ENCODE peak calls at places on chromosomes 4 and X, in six cellular contexts. E is naive B cell; Q is AG10803; V is activated CD8-positive, alpha-beta memory T cell treated with anti-CD3 and anti-CD28 coated beads for 48 hours; N is left ventricle myocardium inferior; M is PC-3. X is an unnamed sample.

GRCh38 chr4:176065365-176066249 is at the start of gene WDR17:
- DNase-seq in N (peak), V (peak), E (peak), Q (peak), M (peak), X (peak)

GRCh38 chrX:101260435-101260834 is 30.7 kb downstream of the TAF7L start:
- DNase-seq in E (no peak), N (no peak), M (peak), Q (peak), V (no peak), X (peak)

GRCh38 chrX:69062493-69062892 is 102.8 kb downstream of the PJA1 start:
- DNase-seq in M (no peak), V (no peak), N (no peak), Q (no peak), E (no peak), X (no peak)

GRCh38 chrX:1500701-1501624 is 36.0 kb downstream of the P2RY8 start:
- DNase-seq in N (no peak), V (no peak), M (no peak), E (peak), Q (no peak), X (no peak)

GRCh38 chr4:140724780-140725179 is 31.4 kb downstream of the TBC1D9 start:
- DNase-seq in E (no peak), Q (peak), N (no peak), V (no peak), M (no peak), X (no peak)

GRCh38 chr4:21976166-21976565 is 27.6 kb upstream of the KCNIP4 start:
- DNase-seq in V (no peak), E (no peak), M (no peak), Q (no peak), N (no peak), X (no peak)

GRCh38 chrX:119735467-119735866 is 22.9 kb upstream of the SOWAHD start:
- DNase-seq in Q (no peak), V (no peak), E (no peak), M (no peak), N (no peak), X (no peak)

GRCh38 chrX:150119323-150119722 is 181.0 kb upstream of the EOLA2 start:
- DNase-seq in V (no peak), M (no peak), Q (no peak), E (no peak), N (no peak), X (no peak)

GRCh38 chrX:11791537-11791936 is 33.5 kb downstream of the MSL3 start:
- DNase-seq in Q (no peak), V (no peak), E (no peak), M (peak), N (no peak), X (no peak)

GRCh38 chr4:139603576-139604387 is 47.8 kb upstream of the SETD7 start:
- DNase-seq in V (no peak), M (peak), E (peak), N (no peak), Q (peak), X (peak)

GRCh38 chr4:51890760-51891159 is 47.8 kb downstream of the DCUN1D4 start:
- DNase-seq in N (no peak), M (no peak), V (no peak), E (no peak), Q (no peak), X (no peak)

GRCh38 chr4:82900016-82900334 is 560 bp upstream of the THAP9 start:
- DNase-seq in V (no peak), Q (no peak), M (no peak), N (no peak), E (no peak), X (peak)

GRCh38 chrX:107677501-107677901 is 49.2 kb downstream of the PRPS1 start:
- DNase-seq in Q (no peak), M (peak), V (no peak), E (no peak), N (no peak), X (peak)

GRCh38 chr4:151690164-151690856 is 70.5 kb downstream of the GATB start:
- DNase-seq in Q (peak), N (no peak), E (no peak), M (peak), V (no peak), X (peak)

GRCh38 chrX:37652589-37653271 is 32.9 kb upstream of the XK start:
- DNase-seq in M (no peak), N (no peak), Q (no peak), V (no peak), E (no peak), X (no peak)

GRCh38 chrX:12497832-12498591 is 293.2 kb upstream of the PRPS2 start:
- DNase-seq in E (no peak), M (peak), Q (no peak), V (no peak), N (no peak), X (no peak)

GRCh38 chr4:7646384-7647061 is 211.8 kb upstream of the PSAPL1 start:
- DNase-seq in E (no peak), Q (peak), M (no peak), V (no peak), N (no peak), X (peak)

GRCh38 chr4:188246488-188246887 is 107.2 kb downstream of the TRIML1 start:
- DNase-seq in Q (no peak), V (no peak), N (no peak), E (no peak), M (peak), X (no peak)

GRCh38 chr4:88366460-88366859 is 12.2 kb upstream of the HERC6 start:
- DNase-seq in Q (no peak), V (no peak), M (no peak), N (no peak), E (no peak), X (no peak)

GRCh38 chr4:926538-926937 is 5.6 kb downstream of the GAK start:
- DNase-seq in M (peak), V (no peak), E (no peak), N (no peak), Q (no peak), X (peak)